ENCODE peak calls at places on chromosomes 4 and X, in ten cellular contexts. J, F, Z, C, M, W, P, H, S and I are unnamed samples.

GRCh38 chr4:125198916-125199315 is 115.8 kb upstream of the FAT4 start:
- DNase-seq in J (no peak), F (no peak), Z (no peak), C (no peak), M (no peak), W (no peak), P (no peak), H (no peak), S (no peak), I (no peak)

GRCh38 chrX:131987252-131987651 is 35.9 kb upstream of the STK26 start:
- DNase-seq in J (no peak), F (no peak), Z (no peak), C (no peak), M (no peak), W (no peak), P (no peak), H (no peak), S (no peak), I (no peak)

GRCh38 chrX:31213941-31214340 is 142.1 kb upstream of the FTHL17 start:
- DNase-seq in J (peak; percentile 11), F (no peak), Z (peak; percentile 11), C (no peak), M (no peak), W (no peak), P (no peak), H (no peak), S (no peak), I (peak; percentile 15)

GRCh38 chrX:150044556-150044955 is 106.3 kb upstream of the EOLA2 start:
- DNase-seq in J (no peak), F (no peak), Z (no peak), C (no peak), M (no peak), W (no peak), P (no peak), H (no peak), S (no peak), I (no peak)

GRCh38 chrX:82813671-82814078 is 694.4 kb upstream of the POU3F4 start:
- DNase-seq in J (no peak), F (no peak), Z (peak; percentile 34), C (no peak), M (peak; percentile 80), W (no peak), P (no peak), H (peak; percentile 0), S (no peak), I (peak; percentile 91)

GRCh38 chr4:61532324-61532723 is 332.2 kb downstream of the ADGRL3 start:
- DNase-seq in J (no peak), F (no peak), Z (peak; percentile 7), C (no peak), M (no peak), W (no peak), P (no peak), H (no peak), S (no peak), I (peak; percentile 35)

GRCh38 chr4:37763831-37764230 is 62.7 kb upstream of the PGM2 start:
- DNase-seq in J (no peak), F (no peak), Z (no peak), C (no peak), M (no peak), W (no peak), P (no peak), H (no peak), S (no peak), I (no peak)

GRCh38 chr4:94603170-94603747 is 151.5 kb downstream of the PDLIM5 start:
- DNase-seq in J (peak; percentile 52), F (no peak), Z (peak; percentile 64), C (no peak), M (no peak), W (no peak), P (peak; percentile 52), H (no peak), S (no peak), I (peak; percentile 59)

GRCh38 chrX:27600686-27601085 is 10.5 kb downstream of the DCAF8L2 start:
- DNase-seq in J (no peak), F (no peak), Z (peak; percentile 7), C (no peak), M (no peak), W (no peak), P (no peak), H (no peak), S (no peak), I (no peak)

GRCh38 chrX:147741776-147742175 is 169.9 kb upstream of the FMR1 start:
- DNase-seq in J (no peak), F (no peak), Z (no peak), C (no peak), M (no peak), W (no peak), P (no peak), H (no peak), S (no peak), I (no peak)

GRCh38 chr4:184347251-184348239 is 126.8 kb downstream of the IRF2 start:
- DNase-seq in J (peak; percentile 58), F (peak; percentile 74), Z (peak; percentile 47), C (no peak), M (no peak), W (no peak), P (peak; percentile 73), H (no peak), S (no peak), I (peak; percentile 56)

GRCh38 chrX:46549914-46550313 is 4.7 kb upstream of the ZNF674 start:
- DNase-seq in J (no peak), F (no peak), Z (no peak), C (no peak), M (no peak), W (no peak), P (no peak), H (no peak), S (no peak), I (no peak)

GRCh38 chrX:46553935-46554334 is 8.7 kb upstream of the ZNF674 start:
- DNase-seq in J (no peak), F (peak; percentile 50), Z (no peak), C (no peak), M (no peak), W (no peak), P (no peak), H (no peak), S (no peak), I (no peak)

GRCh38 chrX:46551494-46552128 is 6.4 kb upstream of the ZNF674 start:
- DNase-seq in J (no peak), F (no peak), Z (peak; percentile 74), C (no peak), M (no peak), W (no peak), P (no peak), H (no peak), S (no peak), I (peak; percentile 38)

GRCh38 chrX:46559062-46559461 is 13.8 kb upstream of the ZNF674 start:
- DNase-seq in J (no peak), F (no peak), Z (peak; percentile 51), C (no peak), M (no peak), W (no peak), P (no peak), H (no peak), S (no peak), I (no peak)

GRCh38 chrX:46554942-46555341 is 9.7 kb upstream of the ZNF674 start:
- DNase-seq in J (no peak), F (no peak), Z (peak; percentile 72), C (no peak), M (no peak), W (no peak), P (no peak), H (no peak), S (no peak), I (peak; percentile 31)
- TF ChIP-seq CTCF in J (peak; percentile 34), F (peak; percentile 33), Z (peak; percentile 33), C (peak; percentile 49), M (peak; percentile 23), W (peak; percentile 22), P (peak; percentile 47), H (no peak), S (peak; percentile 54), I (no peak)

GRCh38 chr4:69832326-69833030 is 27.5 kb downstream of the SULT1E1 start:
- DNase-seq in J (no peak), F (no peak), Z (no peak), C (no peak), M (no peak), W (no peak), P (no peak), H (no peak), S (no peak), I (no peak)
- TF ChIP-seq CTCF in J (no peak), F (no peak), Z (no peak), C (no peak), M (no peak), W (no peak), P (no peak), H (no peak), S (no peak), I (no peak)

DNA sequence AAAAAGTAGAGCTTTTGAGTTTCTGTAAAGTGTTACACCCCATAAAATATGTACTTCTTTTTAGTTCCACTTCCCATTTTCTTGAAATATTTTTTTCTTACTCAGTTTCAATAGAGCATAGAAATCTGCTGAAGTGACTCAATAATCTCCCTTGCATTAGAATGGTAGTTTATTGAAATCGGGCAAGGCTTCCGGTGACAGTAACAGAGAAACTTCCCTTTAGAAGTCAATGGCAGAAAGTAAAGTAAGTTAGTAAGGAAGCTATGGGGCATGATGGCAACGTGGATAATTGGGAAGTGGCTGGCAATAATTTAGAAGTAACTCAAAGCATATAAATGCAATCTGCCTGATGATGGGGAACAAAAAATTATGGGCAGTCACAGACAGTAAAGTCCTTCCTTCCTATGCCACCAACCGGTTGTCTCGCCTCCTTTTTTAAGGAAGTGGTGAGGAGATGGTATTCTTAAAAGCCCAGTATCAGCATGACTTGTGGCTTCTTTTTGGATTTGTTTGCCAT is 7.6 kb downstream of the CYBB start:
- DNase-seq in J (no peak), F (no peak), Z (no peak), C (no peak), M (no peak), W (no peak), P (no peak), H (no peak), S (no peak), I (no peak)
- TF ChIP-seq CTCF in J (no peak), F (no peak), Z (no peak), C (no peak), M (no peak), W (no peak), P (no peak), H (no peak), S (no peak), I (no peak)

GRCh38 chr4:63563288-63564014 is 845.8 kb downstream of the TECRL start:
- DNase-seq in J (no peak), F (no peak), Z (no peak), C (no peak), M (no peak), W (no peak), P (no peak), H (no peak), S (no peak), I (no peak)
- TF ChIP-seq CTCF in J (no peak), F (no peak), Z (no peak), C (no peak), M (no peak), W (no peak), P (peak; percentile 32), H (peak; percentile 57), S (peak; percentile 61), I (no peak)